ENCODE peak calls at places on chromosomes 11 and 22, in four cellular contexts. V is ovary, A is body of pancreas, U is gastrocnemius medialis. R is an unnamed sample.

GRCh38 chr11:43396617-43397016 is 37.9 kb downstream of the TTC17 start:
- DNase-seq in V (no peak), A (no peak), U (no peak), R (no peak)

GRCh38 chr11:117704416-117705150 is 92.4 kb downstream of the DSCAML1 start:
- DNase-seq in V (no peak), A (no peak), U (no peak), R (no peak)

GRCh38 chr11:11843233-11843632 is 1.5 kb downstream of the USP47 start:
- DNase-seq in V (no peak), A (no peak), U (no peak), R (peak; percentile 28)

GRCh38 chr11:60376601-60377000 is 1.7 kb upstream of the MS4A7 start:
- DNase-seq in V (no peak), A (no peak), U (no peak), R (no peak)

GRCh38 chr11:18393581-18394299 is 623 bp upstream of the LDHA start:
- DNase-seq in V (no peak), A (peak; percentile 35), U (no peak), R (peak; percentile 19)

GRCh38 chr11:8100151-8100550 is 19.1 kb downstream of the TUB start:
- DNase-seq in V (no peak), A (peak; percentile 1), U (no peak), R (no peak)

GRCh38 chr11:14059491-14059890 is 97.0 kb downstream of the SPON1 start:
- DNase-seq in V (no peak), A (no peak), U (no peak), R (no peak)

GRCh38 chr11:96741068-96741467 is 351.3 kb downstream of the JRKL start:
- DNase-seq in V (no peak), A (no peak), U (no peak), R (no peak)

GRCh38 chr11:119323532-119324033 is 6.7 kb upstream of the MCAM start:
- DNase-seq in V (peak; percentile 81), A (peak; percentile 77), U (peak; percentile 65), R (peak; percentile 78)

GRCh38 chr22:45335854-45336492 is 26.2 kb downstream of the FAM118A start:
- DNase-seq in V (no peak), A (no peak), U (no peak), R (no peak)
- H3K36me3 ChIP-seq in V (no peaks in the 10 kb centered on the region), A (no peaks in the 10 kb centered on the region), U (no peaks in the 10 kb centered on the region), R (peaks cover 40% of the 10 kb centered on the region)

GRCh38 chr22:46723882-46724281 is 14.2 kb downstream of the CERK start:
- DNase-seq in V (no peak), A (no peak), U (no peak), R (no peak)
- H3K36me3 ChIP-seq in V (no peaks in the 10 kb centered on the region), A (peaks cover 6% of the 10 kb centered on the region), U (no peaks in the 10 kb centered on the region), R (peaks cover 16% of the 10 kb centered on the region)

DNA sequence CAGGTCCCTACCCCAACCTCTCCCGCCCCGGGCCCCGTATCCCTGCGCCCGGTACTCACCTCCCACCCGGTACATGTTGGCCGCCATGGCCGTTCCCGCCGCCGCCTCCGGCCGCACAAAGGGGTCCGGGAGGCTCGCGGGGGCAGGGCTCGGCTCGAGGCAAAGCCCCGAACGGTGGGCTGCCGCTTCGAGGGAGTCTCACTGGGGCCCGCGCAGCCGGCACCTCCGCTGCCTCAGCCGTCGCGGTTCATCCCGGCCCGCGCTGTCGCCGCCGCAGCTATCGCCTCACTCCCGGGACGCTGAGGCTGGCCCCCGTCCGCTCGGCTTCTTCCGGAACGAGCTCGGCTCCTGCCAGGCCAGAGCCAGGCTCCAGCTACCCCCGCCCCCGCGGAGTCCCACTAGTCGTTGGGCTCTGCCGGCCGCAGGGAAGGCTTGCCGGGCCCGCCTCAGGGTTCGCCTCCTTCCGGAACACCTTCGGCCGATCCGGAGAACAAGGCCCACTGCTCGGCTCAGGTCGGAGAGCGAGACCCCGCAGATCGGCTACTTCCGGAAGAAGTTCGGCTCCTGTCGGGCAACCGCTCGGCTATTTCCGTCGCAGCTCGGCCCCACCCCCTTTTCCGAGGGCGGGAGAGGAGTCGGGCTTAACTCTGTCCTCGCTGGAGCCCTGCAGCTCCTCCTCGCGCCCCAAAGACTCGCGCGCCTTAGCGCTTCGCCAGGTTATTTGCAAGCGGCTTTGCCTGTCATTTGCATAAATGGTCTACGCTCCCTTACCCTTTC is at the start of gene MTA2:
- DNase-seq in V (peak; percentile 99), A (peak; percentile 99), U (peak; percentile 97), R (peak; percentile 99)
- H3K36me3 ChIP-seq in V (no peaks in the 10 kb centered on the region), A (no peaks in the 10 kb centered on the region), U (no peaks in the 10 kb centered on the region), R (peaks cover 14% of the 10 kb centered on the region)

GRCh38 chr11:2393941-2394817 is 6.4 kb upstream of the TSSC4 start:
- DNase-seq in V (no peak), A (no peak), U (no peak), R (no peak)
- H3K36me3 ChIP-seq in V (no peaks in the 10 kb centered on the region), A (no peaks in the 10 kb centered on the region), U (no peaks in the 10 kb centered on the region), R (peaks cover 10% of the 10 kb centered on the region)

GRCh38 chr11:67254768-67255167 is 11.5 kb upstream of the GRK2 start:
- DNase-seq in V (no peak), A (no peak), U (no peak), R (no peak)

GRCh38 chr11:67256477-67256876 is 9.8 kb upstream of the GRK2 start:
- DNase-seq in V (no peak), A (no peak), U (no peak), R (no peak)

GRCh38 chr11:67255353-67255752 is 10.9 kb upstream of the GRK2 start:
- DNase-seq in V (no peak), A (no peak), U (no peak), R (no peak)

GRCh38 chr11:67253872-67254624 is 12.2 kb upstream of the GRK2 start:
- DNase-seq in V (no peak), A (no peak), U (peak; percentile 9), R (no peak)

GRCh38 chr11:67255864-67256263 is 10.4 kb upstream of the GRK2 start:
- DNase-seq in V (no peak), A (no peak), U (no peak), R (no peak)
- H3K36me3 ChIP-seq in V (no peaks in the 10 kb centered on the region), A (peaks cover 20% of the 10 kb centered on the region), U (no peaks in the 10 kb centered on the region), R (peaks cover 49% of the 10 kb centered on the region)

R was measured in cardiac muscle cell.